ENCODE peak calls at places on chromosomes 7 and 10, in eight cellular contexts. I, K, J, C, D, T, L and N are unnamed samples.

GRCh38 chr10:18178862-18179483 is 38.7 kb downstream of the CACNB2 start:
- DNase-seq in I (no peak), K (no peak), J (no peak), C (no peak), D (no peak), T (no peak), L (no peak), N (no peak)

GRCh38 chr7:17990761-17991160 is 36.9 kb downstream of the PRPS1L1 start:
- DNase-seq in I (no peak), K (no peak), J (no peak), C (no peak), D (no peak), T (no peak), L (no peak), N (no peak)

GRCh38 chr7:2037805-2038635 is 194.7 kb downstream of the MAD1L1 start:
- DNase-seq in I (no peak), K (no peak), J (peak; percentile 12), C (peak; percentile 59), D (no peak), T (no peak), L (no peak), N (peak; percentile 31)

GRCh38 chr10:43904301-43904700 is 255.6 kb upstream of the ZNF32 start:
- DNase-seq in I (peak; percentile 53), K (no peak), J (no peak), C (no peak), D (no peak), T (no peak), L (no peak), N (no peak)

GRCh38 chr10:68601490-68602265 is 41.5 kb downstream of the TET1 start:
- DNase-seq in I (no peak), K (no peak), J (no peak), C (no peak), D (no peak), T (no peak), L (no peak), N (no peak)

GRCh38 chr7:29102554-29103151 is 43.7 kb downstream of the CPVL start:
- DNase-seq in I (peak; percentile 80), K (no peak), J (peak; percentile 67), C (peak; percentile 80), D (peak; percentile 74), T (peak; percentile 28), L (peak; percentile 37), N (peak; percentile 40)

GRCh38 chr7:106767498-106768323 is 97.4 kb upstream of the PIK3CG start:
- DNase-seq in I (no peak), K (no peak), J (no peak), C (peak; percentile 60), D (no peak), T (no peak), L (no peak), N (no peak)

GRCh38 chr7:22001345-22002004 is 55.8 kb upstream of the CDCA7L start:
- DNase-seq in I (no peak), K (no peak), J (no peak), C (peak; percentile 92), D (no peak), T (no peak), L (no peak), N (no peak)

GRCh38 chr10:13613519-13613918 is 26.8 kb downstream of the PRPF18 start:
- DNase-seq in I (no peak), K (no peak), J (no peak), C (peak; percentile 53), D (no peak), T (no peak), L (no peak), N (no peak)

GRCh38 chr7:102106625-102107024 is 180.0 kb upstream of the SH2B2 start:
- DNase-seq in I (peak; percentile 32), K (no peak), J (no peak), C (peak; percentile 10), D (no peak), T (no peak), L (no peak), N (peak; percentile 28)
- H3K36me3 ChIP-seq in I (peaks cover 7% of the 10 kb centered on the region), K (peaks cover 16% of the 10 kb centered on the region), J (no peaks in the 10 kb centered on the region), C (peaks cover 4% of the 10 kb centered on the region), D (no peaks in the 10 kb centered on the region), T (no peaks in the 10 kb centered on the region), L (no peaks in the 10 kb centered on the region), N (no peaks in the 10 kb centered on the region)

DNA sequence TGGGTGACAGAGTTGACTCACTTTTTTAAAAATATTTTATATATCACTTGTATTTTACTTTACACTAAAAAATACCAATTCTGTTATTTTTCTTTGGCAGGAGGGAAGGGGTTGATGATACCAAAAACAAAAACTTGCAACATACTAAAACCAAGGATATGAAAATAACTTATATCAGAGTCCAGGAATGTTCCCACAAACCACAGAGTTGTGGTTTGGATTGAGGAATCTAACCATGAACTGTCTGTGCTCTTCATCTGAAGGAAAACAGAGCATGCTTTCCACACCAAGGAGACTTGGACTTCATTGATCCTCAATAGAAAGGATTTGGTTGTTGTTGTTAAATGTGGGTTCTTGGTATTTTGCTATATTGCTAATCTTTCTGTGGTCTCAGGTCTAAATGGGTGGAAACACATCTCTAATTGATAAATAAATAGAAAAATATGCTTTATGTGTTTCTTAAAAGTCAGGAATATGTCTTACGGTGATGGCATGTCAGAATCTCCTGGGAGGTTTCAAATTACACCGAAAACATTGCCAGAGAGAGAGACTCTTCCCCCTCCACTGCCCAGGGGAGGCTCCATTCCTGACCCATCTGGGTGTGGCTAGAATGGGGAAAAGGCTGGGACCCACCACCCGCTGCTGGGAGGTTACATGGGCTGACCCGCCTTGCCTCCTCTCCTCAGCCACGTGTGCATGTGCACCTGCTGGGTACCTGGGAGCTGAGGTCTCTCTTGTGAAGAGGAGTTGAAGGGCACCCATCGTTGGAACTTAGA is 46.9 kb upstream of the STK17A start:
- DNase-seq in I (no peak), K (no peak), J (peak; percentile 19), C (peak; percentile 90), D (no peak), T (no peak), L (no peak), N (peak; percentile 57)
- H3K4me3 ChIP-seq in I (no peak overlapping the region), K (no peak overlapping the region), J (no peak overlapping the region), C (peak overlapping the region; percentile 11), D (no peak overlapping the region), T (no peak overlapping the region), L (no peak overlapping the region), N (no peak overlapping the region)

GRCh38 chr7:6465862-6466261 is 18.1 kb upstream of the DAGLB start:
- DNase-seq in I (no peak), K (no peak), J (no peak), C (no peak), D (no peak), T (no peak), L (no peak), N (no peak)
- H3K36me3 ChIP-seq in I (peaks cover 31% of the 10 kb centered on the region), K (peaks cover 60% of the 10 kb centered on the region), J (peaks cover 18% of the 10 kb centered on the region), C (peaks cover 83% of the 10 kb centered on the region), D (no peaks in the 10 kb centered on the region), T (peaks cover 3% of the 10 kb centered on the region), L (peaks cover 15% of the 10 kb centered on the region), N (peaks cover 84% of the 10 kb centered on the region)

DNA sequence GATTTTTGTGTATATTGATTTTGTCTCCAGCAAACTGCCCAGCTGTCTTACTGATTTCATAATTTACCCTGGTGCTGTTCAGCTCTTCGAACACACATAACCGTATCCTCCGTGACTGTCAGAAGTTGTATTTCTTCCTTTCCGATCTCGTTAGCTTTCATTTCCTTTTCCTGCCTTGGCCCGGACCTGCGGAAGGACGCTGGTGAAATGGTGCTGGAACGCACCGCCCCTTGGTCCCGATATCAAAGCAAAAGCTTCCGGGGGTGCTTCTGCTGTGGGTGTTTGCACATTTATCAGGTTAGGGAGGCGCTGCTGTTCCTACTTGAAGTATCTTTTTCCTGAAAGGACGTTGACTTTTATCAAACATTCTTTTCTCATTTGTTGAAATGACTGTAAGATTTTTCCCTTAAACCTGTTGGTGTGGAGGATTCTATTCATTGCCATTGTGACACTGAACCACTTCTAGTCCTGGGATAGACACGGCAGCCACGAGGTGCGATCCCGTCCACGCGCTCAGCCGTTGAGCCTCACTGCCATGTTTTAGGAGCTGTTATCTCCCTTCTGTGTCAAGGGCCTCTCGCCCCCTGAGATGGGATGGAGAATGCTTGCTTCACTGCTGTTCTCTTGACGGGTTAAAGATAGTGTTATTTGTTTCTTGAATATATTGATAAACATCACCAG is 72.6 kb downstream of the FOXL3 start:
- DNase-seq in I (no peak), K (no peak), J (peak; percentile 14), C (peak; percentile 36), D (peak; percentile 39), T (no peak), L (no peak), N (no peak)
- H3K4me3 ChIP-seq in I (no peak overlapping the region), K (peak overlapping the region; percentile 14), J (no peak overlapping the region), C (peak overlapping the region; percentile 66), D (no peak overlapping the region), T (peak overlapping the region; percentile 2), L (peak overlapping the region; percentile 3), N (no peak overlapping the region)

DNA sequence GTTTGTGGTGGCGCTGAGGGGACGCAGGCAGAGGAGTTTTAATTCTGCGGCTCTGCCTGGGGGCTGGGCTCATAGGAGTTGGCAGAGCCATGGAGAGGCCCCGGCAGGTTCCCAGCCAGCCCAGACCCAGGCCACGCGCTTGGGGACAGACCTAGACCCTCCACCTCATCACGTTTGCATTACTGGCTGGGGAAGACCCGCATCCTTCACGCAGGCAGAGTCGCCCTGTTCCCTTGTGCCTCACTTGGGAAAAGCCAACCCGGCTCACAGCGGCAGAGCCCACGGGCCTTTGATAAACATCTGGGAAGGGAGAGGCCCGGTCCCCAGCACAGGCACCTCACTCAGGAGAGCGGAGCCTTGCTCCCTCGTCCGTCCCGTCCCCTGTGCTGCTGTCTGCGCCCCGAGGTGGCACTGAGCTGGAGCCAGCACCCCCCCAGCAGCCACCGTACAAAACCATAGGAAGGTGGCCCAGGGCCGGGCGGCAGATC is 112.9 kb downstream of the CYTH3 start:
- DNase-seq in I (no peak), K (no peak), J (no peak), C (no peak), D (no peak), T (no peak), L (no peak), N (no peak)
- H3K36me3 ChIP-seq in I (peaks cover 18% of the 10 kb centered on the region), K (peaks cover 56% of the 10 kb centered on the region), J (no peaks in the 10 kb centered on the region), C (peaks cover 22% of the 10 kb centered on the region), D (no peaks in the 10 kb centered on the region), T (no peaks in the 10 kb centered on the region), L (peaks cover 5% of the 10 kb centered on the region), N (peaks cover 46% of the 10 kb centered on the region)

GRCh38 chr7:132498319-132498718 is 78.0 kb downstream of the PLXNA4 start:
- DNase-seq in I (no peak), K (no peak), J (no peak), C (no peak), D (no peak), T (no peak), L (no peak), N (no peak)

GRCh38 chr7:132499065-132499464 is 77.2 kb downstream of the PLXNA4 start:
- DNase-seq in I (no peak), K (no peak), J (no peak), C (no peak), D (no peak), T (no peak), L (no peak), N (no peak)

GRCh38 chr7:132495931-132496330 is 80.3 kb downstream of the PLXNA4 start:
- DNase-seq in I (no peak), K (no peak), J (no peak), C (no peak), D (no peak), T (no peak), L (no peak), N (no peak)

GRCh38 chr7:132494474-132494873 is 81.8 kb downstream of the PLXNA4 start:
- DNase-seq in I (no peak), K (no peak), J (no peak), C (no peak), D (no peak), T (no peak), L (no peak), N (no peak)

GRCh38 chr7:132497098-132497497 is 79.2 kb downstream of the PLXNA4 start:
- DNase-seq in I (no peak), K (no peak), J (no peak), C (no peak), D (no peak), T (no peak), L (no peak), N (no peak)
- H3K4me3 ChIP-seq in I (no peak overlapping the region), K (no peak overlapping the region), J (no peak overlapping the region), C (no peak overlapping the region), D (no peak overlapping the region), T (no peak overlapping the region), L (no peak overlapping the region), N (no peak overlapping the region)